ENCODE peak calls at places on chromosome 17, in five cellular contexts. U, S, A, L and M are unnamed samples.
A peak's percentile ranks its signal among the peaks of the same experiment; 100 is the strongest.

GRCh38 chr17:50534222-50534978 is 1.9 kb downstream of the EPN3 start:
- DNase-seq in S (peak; percentile 84), U (no peak), L (peak; percentile 66), A (peak; percentile 17), M (peak; percentile 91)

GRCh38 chr17:80513892-80514291 is 30.7 kb upstream of the RPTOR start:
- DNase-seq in A (no peak), U (no peak), L (no peak), S (no peak), M (no peak)

GRCh38 chr17:29870836-29871430 is 59.1 kb downstream of the SSH2 start:
- DNase-seq in U (no peak), A (no peak), S (no peak), L (no peak), M (no peak)

GRCh38 chr17:82083533-82084359 is 14.3 kb downstream of the FASN start:
- DNase-seq in S (no peak), U (no peak), A (no peak), L (no peak), M (no peak)

GRCh38 chr17:5050281-5050680 is 15.1 kb upstream of the SLC52A1 start:
- DNase-seq in U (peak; percentile 17), L (no peak), S (no peak), A (peak; percentile 74), M (no peak)

GRCh38 chr17:77496401-77496801 is 355.6 kb downstream of the SEC14L1 start:
- DNase-seq in S (no peak), A (no peak), U (no peak), L (peak; percentile 31), M (no peak)

GRCh38 chr17:81153340-81153803 is 11.9 kb upstream of the PVALEF start:
- DNase-seq in U (no peak), L (no peak), A (peak; percentile 92), S (no peak), M (peak; percentile 26)

GRCh38 chr17:71975998-71976649 is 144.7 kb upstream of the SOX9 start:
- DNase-seq in A (peak; percentile 93), L (peak; percentile 69), S (peak; percentile 85), U (peak; percentile 90), M (peak; percentile 86)

GRCh38 chr17:2070241-2071023 is 15.5 kb downstream of the HIC1 start:
- DNase-seq in S (no peak), A (no peak), U (peak; percentile 0), L (no peak), M (no peak)

GRCh38 chr17:16282522-16282921 is 65.5 kb downstream of the PIGL start:
- DNase-seq in U (peak; percentile 91), A (peak; percentile 90), L (no peak), S (no peak), M (no peak)